ENCODE peak calls at places on chromosomes 12 and 14, in nine cellular contexts. One of them, this sample, is unnamed.

GRCh38 chr12:100401660-100402059 is 44.8 kb downstream of the SLC17A8 start:
- DNase-seq in GDM1: no peak
- DNase-seq in A549: peak
- DNase-seq in NCI-H510A treated with DMSO at 0.1 percent for 48 hours: no peak
- DNase-seq in ovary: no peak
- DNase-seq in H7: no peak
- DNase-seq in C1 segment of cervical spinal cord: no peak
- DNase-seq in NCI-H146: no peak
- DNase-seq in OCI-LY7: no peak
- DNase-seq in this sample: no peak

GRCh38 chr12:70843363-70843762 is 77.2 kb downstream of the PTPRR start:
- DNase-seq in OCI-LY7: no peak
- DNase-seq in GDM1: no peak
- DNase-seq in A549: no peak
- DNase-seq in NCI-H146: no peak
- DNase-seq in NCI-H510A treated with DMSO at 0.1 percent for 48 hours: peak
- DNase-seq in ovary: no peak
- DNase-seq in C1 segment of cervical spinal cord: no peak
- DNase-seq in H7: no peak
- DNase-seq in this sample: no peak

GRCh38 chr12:113296557-113297213 is 38.2 kb downstream of the SLC8B1 start:
- DNase-seq in NCI-H146: no peak
- DNase-seq in NCI-H510A treated with DMSO at 0.1 percent for 48 hours: no peak
- DNase-seq in OCI-LY7: no peak
- DNase-seq in A549: no peak
- DNase-seq in ovary: no peak
- DNase-seq in H7: no peak
- DNase-seq in C1 segment of cervical spinal cord: no peak
- DNase-seq in GDM1: no peak
- DNase-seq in this sample: no peak

GRCh38 chr12:80936642-80937390 is 918 bp downstream of the LIN7A start:
- DNase-seq in ovary: peak
- DNase-seq in NCI-H146: peak
- DNase-seq in A549: peak
- DNase-seq in NCI-H510A treated with DMSO at 0.1 percent for 48 hours: peak
- DNase-seq in C1 segment of cervical spinal cord: peak
- DNase-seq in OCI-LY7: no peak
- DNase-seq in H7: peak
- DNase-seq in GDM1: no peak
- DNase-seq in this sample: peak

GRCh38 chr12:7935773-7936581 is at the start of gene SLC2A3:
- DNase-seq in GDM1: peak
- DNase-seq in ovary: peak
- DNase-seq in NCI-H510A treated with DMSO at 0.1 percent for 48 hours: no peak
- DNase-seq in C1 segment of cervical spinal cord: peak
- DNase-seq in NCI-H146: no peak
- DNase-seq in OCI-LY7: peak
- DNase-seq in H7: peak
- DNase-seq in A549: peak
- DNase-seq in this sample: peak

GRCh38 chr12:52646613-52647012 is 5.4 kb downstream of the KRT2 start:
- DNase-seq in NCI-H510A treated with DMSO at 0.1 percent for 48 hours: no peak
- DNase-seq in OCI-LY7: no peak
- DNase-seq in C1 segment of cervical spinal cord: no peak
- DNase-seq in ovary: no peak
- DNase-seq in NCI-H146: no peak
- DNase-seq in A549: no peak
- DNase-seq in GDM1: no peak
- DNase-seq in H7: no peak
- DNase-seq in this sample: no peak

GRCh38 chr12:21941522-21942376 is 523 bp upstream of the ABCC9 start:
- DNase-seq in A549: no peak
- DNase-seq in OCI-LY7: no peak
- DNase-seq in C1 segment of cervical spinal cord: no peak
- DNase-seq in ovary: peak
- DNase-seq in H7: peak
- DNase-seq in NCI-H510A treated with DMSO at 0.1 percent for 48 hours: no peak
- DNase-seq in GDM1: no peak
- DNase-seq in NCI-H146: no peak
- DNase-seq in this sample: peak

GRCh38 chr14:41607966-41608663 is 1.4 kb downstream of the LRFN5 start:
- DNase-seq in H7: peak
- DNase-seq in A549: no peak
- DNase-seq in NCI-H146: peak
- DNase-seq in GDM1: no peak
- DNase-seq in NCI-H510A treated with DMSO at 0.1 percent for 48 hours: peak
- DNase-seq in C1 segment of cervical spinal cord: no peak
- DNase-seq in ovary: no peak
- DNase-seq in OCI-LY7: no peak
- DNase-seq in this sample: no peak